ENCODE peak calls at places on chromosomes 5 and 9, in eight cellular contexts. T, P, R, A, E, Q, K and C are unnamed samples.

GRCh38 chr5:151571270-151572173 is 19.6 kb downstream of the FAT2 start:
- DNase-seq in T (no peak), P (no peak), R (no peak), A (no peak), E (no peak), Q (peak), K (no peak), C (no peak)

GRCh38 chr5:56669534-56670483 is 145.5 kb upstream of the MAP3K1 start:
- DNase-seq in T (no peak), P (no peak), R (peak), A (peak), E (no peak), Q (peak), K (peak), C (peak)

GRCh38 chr9:129436751-129437625 is 183.9 kb downstream of the C9orf50 start:
- DNase-seq in T (peak), P (peak), R (peak), A (no peak), E (no peak), Q (peak), K (peak), C (no peak)

GRCh38 chr9:112378441-112379176 is 1.3 kb upstream of the HSDL2 start:
- DNase-seq in T (peak), P (peak), R (no peak), A (no peak), E (no peak), Q (peak), K (no peak), C (no peak)

GRCh38 chr9:107239474-107239873 is 43.6 kb upstream of the RAD23B start:
- DNase-seq in T (no peak), P (no peak), R (no peak), A (peak), E (no peak), Q (peak), K (no peak), C (no peak)

GRCh38 chr9:136082496-136083361 is 12.4 kb downstream of the NACC2 start:
- DNase-seq in T (no peak), P (no peak), R (peak), A (no peak), E (no peak), Q (no peak), K (no peak), C (no peak)

GRCh38 chr5:144390133-144390532 is 219.5 kb downstream of the KCTD16 start:
- DNase-seq in T (peak), P (no peak), R (no peak), A (no peak), E (no peak), Q (peak), K (no peak), C (no peak)

GRCh38 chr9:85344901-85345300 is 396.9 kb downstream of the AGTPBP1 start:
- DNase-seq in T (no peak), P (no peak), R (no peak), A (no peak), E (no peak), Q (peak), K (no peak), C (no peak)

GRCh38 chr5:180818275-180818674 is 15.7 kb upstream of the MGAT1 start:
- DNase-seq in T (no peak), P (no peak), R (no peak), A (no peak), E (no peak), Q (no peak), K (no peak), C (no peak)

GRCh38 chr9:21789541-21790037 is 12.8 kb upstream of the MTAP start:
- DNase-seq in T (peak), P (peak), R (no peak), A (peak), E (peak), Q (peak), K (peak), C (no peak)

GRCh38 chr5:84088996-84089395 is 295.7 kb downstream of the EDIL3 start:
- DNase-seq in T (peak), P (no peak), R (no peak), A (peak), E (peak), Q (peak), K (no peak), C (no peak)

GRCh38 chr9:91302831-91303230 is 58.9 kb downstream of the AUH start:
- DNase-seq in T (no peak), P (no peak), R (no peak), A (no peak), E (peak), Q (peak), K (no peak), C (no peak)

GRCh38 chr9:14365667-14366066 is 51.7 kb upstream of the NFIB start:
- DNase-seq in T (no peak), P (no peak), R (no peak), A (no peak), E (no peak), Q (no peak), K (no peak), C (no peak)

GRCh38 chr9:93207326-93207814 is 23.4 kb downstream of the WNK2 start:
- DNase-seq in T (peak), P (peak), R (no peak), A (no peak), E (no peak), Q (no peak), K (no peak), C (no peak)

GRCh38 chr9:99947395-99947794 is 40.9 kb downstream of the STX17 start:
- DNase-seq in T (no peak), P (no peak), R (no peak), A (no peak), E (no peak), Q (peak), K (no peak), C (no peak)
- TF ChIP-seq CTCF in T (peak), P (no peak), R (no peak), A (no peak), E (no peak), Q (peak), K (no peak), C (no peak)

GRCh38 chr9:11149065-11149464 is 536.3 kb upstream of the PTPRD start:
- DNase-seq in T (peak), P (no peak), R (no peak), A (no peak), E (no peak), Q (no peak), K (no peak), C (no peak)
- TF ChIP-seq CTCF in T (peak), P (no peak), R (no peak), A (no peak), E (no peak), Q (no peak), K (no peak), C (no peak)

GRCh38 chr5:1503301-1504243 is 20.2 kb downstream of the LPCAT1 start:
- DNase-seq in T (no peak), P (no peak), R (no peak), A (peak), E (no peak), Q (no peak), K (peak), C (peak)
- TF ChIP-seq CTCF in T (no peak), P (no peak), R (no peak), A (no peak), E (no peak), Q (no peak), K (peak), C (no peak)

GRCh38 chr5:41120600-41120999 is 49.5 kb upstream of the MROH2B start:
- DNase-seq in T (no peak), P (no peak), R (no peak), A (no peak), E (no peak), Q (no peak), K (no peak), C (no peak)

GRCh38 chr5:41112486-41113455 is 41.6 kb upstream of the MROH2B start:
- DNase-seq in T (no peak), P (no peak), R (no peak), A (no peak), E (no peak), Q (no peak), K (no peak), C (no peak)

GRCh38 chr5:41118177-41118576 is 47.0 kb upstream of the MROH2B start:
- DNase-seq in T (no peak), P (no peak), R (no peak), A (no peak), E (no peak), Q (no peak), K (no peak), C (no peak)

DNA sequence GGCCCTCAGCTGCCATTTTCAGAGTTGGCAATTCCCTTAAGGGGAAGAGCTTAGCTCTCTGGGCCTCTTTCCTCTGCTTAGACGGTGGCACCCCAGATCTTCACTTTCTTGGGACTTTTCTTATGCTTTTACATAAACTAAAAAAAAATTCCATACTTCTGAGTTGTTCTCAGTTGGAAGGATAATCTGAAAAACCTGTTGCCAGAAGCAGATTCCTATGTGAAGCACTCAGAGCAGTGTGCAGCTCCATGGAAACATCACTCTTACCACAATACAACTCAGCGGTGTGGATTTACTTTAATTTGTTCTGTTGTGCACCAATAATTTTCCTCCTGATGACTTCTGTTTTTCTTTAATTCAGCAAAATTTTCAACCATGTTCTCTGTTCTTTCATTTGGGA is 44.1 kb upstream of the MROH2B start:
- DNase-seq in T (no peak), P (no peak), R (no peak), A (no peak), E (no peak), Q (peak), K (no peak), C (no peak)
- TF ChIP-seq CTCF in T (no peak), P (no peak), R (no peak), A (no peak), E (no peak), Q (no peak), K (no peak), C (no peak)

GRCh38 chr5:60883229-60883628 is 39.2 kb upstream of the ELOVL7 start:
- DNase-seq in T (no peak), P (no peak), R (no peak), A (peak), E (peak), Q (peak), K (peak), C (no peak)
- TF ChIP-seq CTCF in T (peak), P (no peak), R (no peak), A (no peak), E (peak), Q (peak), K (no peak), C (no peak)

GRCh38 chr5:119336262-119336661 is 19.6 kb upstream of the TNFAIP8 start:
- DNase-seq in T (no peak), P (no peak), R (no peak), A (no peak), E (no peak), Q (no peak), K (no peak), C (no peak)
- TF ChIP-seq CTCF in T (no peak), P (no peak), R (no peak), A (no peak), E (no peak), Q (no peak), K (no peak), C (no peak)

DNA sequence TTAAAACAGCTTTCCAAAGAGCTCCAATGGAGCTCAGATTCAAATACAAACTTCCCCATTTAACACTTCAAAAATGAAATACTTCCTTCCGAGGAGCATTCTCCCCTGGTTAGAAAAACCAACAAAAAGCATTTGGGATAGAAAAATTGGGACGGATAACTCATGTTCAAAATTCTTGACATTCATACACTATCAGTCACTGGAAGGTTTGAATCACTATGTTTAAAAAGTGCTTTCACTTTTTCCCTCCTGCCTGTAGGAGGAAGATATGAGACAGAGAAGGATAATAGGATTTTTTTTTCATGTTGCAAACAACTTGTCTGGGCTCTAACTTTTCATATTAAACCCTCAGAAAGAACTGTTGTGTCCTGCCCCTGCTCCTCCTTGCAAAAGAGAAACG is 412.0 kb downstream of the ACTL7B start:
- DNase-seq in T (no peak), P (no peak), R (no peak), A (no peak), E (no peak), Q (peak), K (no peak), C (no peak)
- TF ChIP-seq CTCF in T (no peak), P (no peak), R (no peak), A (no peak), E (no peak), Q (no peak), K (no peak), C (no peak)